ENCODE peak calls at places on chromosome 5, in four cellular contexts. One of them, this sample, is unnamed.
A peak's percentile ranks its signal among the peaks of the same experiment; 100 is the strongest.

GRCh38 chr5:74595143-74595915 is 45.2 kb downstream of the ENC1 start:
- DNase-seq in brain microvascular endothelial cell: peak; percentile 98
- DNase-seq in testis: peak; percentile 58
- DNase-seq in CD8-positive, alpha-beta memory T cell: no peak
- DNase-seq in this sample: no peak

GRCh38 chr5:43008369-43009158 is 31.6 kb downstream of the ANXA2R start:
- DNase-seq in brain microvascular endothelial cell: peak; percentile 93
- DNase-seq in testis: peak; percentile 85
- DNase-seq in CD8-positive, alpha-beta memory T cell: peak; percentile 95
- DNase-seq in this sample: peak; percentile 75

GRCh38 chr5:25255128-25255527 is 610.4 kb upstream of the CDH10 start:
- DNase-seq in brain microvascular endothelial cell: no peak
- DNase-seq in testis: no peak
- DNase-seq in CD8-positive, alpha-beta memory T cell: no peak
- DNase-seq in this sample: no peak

GRCh38 chr5:147731708-147732551 is 50.6 kb downstream of the JAKMIP2 start:
- DNase-seq in brain microvascular endothelial cell: no peak
- DNase-seq in testis: no peak
- DNase-seq in CD8-positive, alpha-beta memory T cell: no peak
- DNase-seq in this sample: no peak

GRCh38 chr5:77224672-77225355 is 14.3 kb downstream of the PDE8B start:
- DNase-seq in brain microvascular endothelial cell: peak; percentile 68
- DNase-seq in testis: no peak
- DNase-seq in CD8-positive, alpha-beta memory T cell: no peak
- DNase-seq in this sample: no peak

GRCh38 chr5:106311230-106311629 is 1359.5 kb downstream of the EFNA5 start:
- DNase-seq in brain microvascular endothelial cell: peak; percentile 36
- DNase-seq in testis: no peak
- DNase-seq in CD8-positive, alpha-beta memory T cell: no peak
- DNase-seq in this sample: no peak

GRCh38 chr5:69414885-69415583 is at the start of gene MARVELD2:
- DNase-seq in brain microvascular endothelial cell: peak; percentile 19
- DNase-seq in testis: peak; percentile 65
- DNase-seq in CD8-positive, alpha-beta memory T cell: peak; percentile 60
- DNase-seq in this sample: peak; percentile 96

GRCh38 chr5:68419637-68420452 is 204.3 kb downstream of the PIK3R1 start:
- DNase-seq in brain microvascular endothelial cell: peak; percentile 45
- DNase-seq in testis: no peak
- DNase-seq in CD8-positive, alpha-beta memory T cell: no peak
- DNase-seq in this sample: no peak

GRCh38 chr5:86557920-86558319 is 59.8 kb upstream of the COX7C start:
- DNase-seq in brain microvascular endothelial cell: no peak
- DNase-seq in testis: no peak
- DNase-seq in CD8-positive, alpha-beta memory T cell: no peak
- DNase-seq in this sample: no peak

GRCh38 chr5:177511181-177511580 is 1.6 kb upstream of the DOK3 start:
- DNase-seq in brain microvascular endothelial cell: no peak
- DNase-seq in testis: no peak
- DNase-seq in CD8-positive, alpha-beta memory T cell: peak; percentile 41
- DNase-seq in this sample: no peak

GRCh38 chr5:170307575-170308465 is 10.2 kb upstream of the LCP2 start:
- DNase-seq in brain microvascular endothelial cell: peak; percentile 69
- DNase-seq in testis: peak; percentile 77
- DNase-seq in CD8-positive, alpha-beta memory T cell: no peak
- DNase-seq in this sample: no peak

GRCh38 chr5:158570502-158570901 is 529.2 kb downstream of the EBF1 start:
- DNase-seq in brain microvascular endothelial cell: peak; percentile 24
- DNase-seq in testis: no peak
- DNase-seq in CD8-positive, alpha-beta memory T cell: no peak
- DNase-seq in this sample: no peak

GRCh38 chr5:32760091-32760509 is 49.0 kb downstream of the NPR3 start:
- DNase-seq in brain microvascular endothelial cell: peak; percentile 79
- DNase-seq in testis: no peak
- DNase-seq in CD8-positive, alpha-beta memory T cell: no peak
- DNase-seq in this sample: no peak

GRCh38 chr5:15655683-15656082 is 155.7 kb downstream of the FBXL7 start:
- DNase-seq in brain microvascular endothelial cell: no peak
- DNase-seq in testis: no peak
- DNase-seq in CD8-positive, alpha-beta memory T cell: no peak
- DNase-seq in this sample: no peak

GRCh38 chr5:132473019-132473531 is 17.5 kb downstream of the IRF1 start:
- DNase-seq in brain microvascular endothelial cell: no peak
- DNase-seq in testis: no peak
- DNase-seq in CD8-positive, alpha-beta memory T cell: peak; percentile 96
- DNase-seq in this sample: peak; percentile 61

GRCh38 chr5:2651116-2651515 is 100.4 kb downstream of the IRX2 start:
- DNase-seq in brain microvascular endothelial cell: no peak
- DNase-seq in testis: no peak
- DNase-seq in CD8-positive, alpha-beta memory T cell: no peak
- DNase-seq in this sample: no peak

GRCh38 chr5:177967221-177967887 is 28.7 kb downstream of the PROP1 start:
- DNase-seq in brain microvascular endothelial cell: no peak
- DNase-seq in testis: no peak
- DNase-seq in CD8-positive, alpha-beta memory T cell: no peak
- DNase-seq in this sample: no peak

GRCh38 chr5:178208540-178209227 is 4.4 kb downstream of the HNRNPAB start:
- DNase-seq in brain microvascular endothelial cell: no peak
- DNase-seq in testis: no peak
- DNase-seq in CD8-positive, alpha-beta memory T cell: no peak
- DNase-seq in this sample: no peak

GRCh38 chr5:154857091-154857533 is 1.3 kb upstream of the CNOT8 start:
- DNase-seq in brain microvascular endothelial cell: no peak
- DNase-seq in testis: peak; percentile 88
- DNase-seq in CD8-positive, alpha-beta memory T cell: no peak
- DNase-seq in this sample: no peak

GRCh38 chr5:179051784-179052183 is 8.4 kb upstream of the ZNF354C start:
- DNase-seq in brain microvascular endothelial cell: no peak
- DNase-seq in testis: no peak
- DNase-seq in CD8-positive, alpha-beta memory T cell: no peak
- DNase-seq in this sample: peak; percentile 48

GRCh38 chr5:176870110-176870591 is 29.0 kb downstream of the HK3 start:
- DNase-seq in brain microvascular endothelial cell: peak; percentile 43
- DNase-seq in testis: no peak
- DNase-seq in CD8-positive, alpha-beta memory T cell: no peak
- DNase-seq in this sample: peak; percentile 41

GRCh38 chr5:88930336-88930735 is 47.4 kb upstream of the MEF2C start:
- DNase-seq in brain microvascular endothelial cell: no peak
- DNase-seq in testis: no peak
- DNase-seq in CD8-positive, alpha-beta memory T cell: no peak
- DNase-seq in this sample: no peak

GRCh38 chr5:87258507-87258906 is 9.2 kb upstream of the RASA1 start:
- DNase-seq in brain microvascular endothelial cell: no peak
- DNase-seq in testis: no peak
- DNase-seq in CD8-positive, alpha-beta memory T cell: no peak
- DNase-seq in this sample: no peak

GRCh38 chr5:73768-74502 is 18.0 kb upstream of the PLEKHG4B start:
- DNase-seq in brain microvascular endothelial cell: no peak
- DNase-seq in testis: no peak
- DNase-seq in CD8-positive, alpha-beta memory T cell: no peak
- DNase-seq in this sample: no peak

GRCh38 chr5:127564002-127564769 is 46.7 kb downstream of the PRRC1 start:
- DNase-seq in brain microvascular endothelial cell: peak; percentile 56
- DNase-seq in testis: peak; percentile 77
- DNase-seq in CD8-positive, alpha-beta memory T cell: peak; percentile 54
- DNase-seq in this sample: peak; percentile 31

GRCh38 chr5:89967806-89968444 is 441.6 kb downstream of the CETN3 start:
- DNase-seq in brain microvascular endothelial cell: peak; percentile 17
- DNase-seq in testis: no peak
- DNase-seq in CD8-positive, alpha-beta memory T cell: no peak
- DNase-seq in this sample: no peak

GRCh38 chr5:7874639-7875038 is 5.7 kb downstream of the MTRR start:
- DNase-seq in brain microvascular endothelial cell: no peak
- DNase-seq in testis: no peak
- DNase-seq in CD8-positive, alpha-beta memory T cell: no peak
- DNase-seq in this sample: no peak
- H3K36me3 ChIP-seq in brain microvascular endothelial cell: peaks cover 15% of the 10 kb centered on the region
- H3K36me3 ChIP-seq in testis: no peaks in the 10 kb centered on the region
- H3K36me3 ChIP-seq in CD8-positive, alpha-beta memory T cell: peaks cover 36% of the 10 kb centered on the region
- H3K36me3 ChIP-seq in this sample: peaks cover 24% of the 10 kb centered on the region

GRCh38 chr5:80559244-80559643 is 10.8 kb downstream of the ANKRD34B start:
- DNase-seq in brain microvascular endothelial cell: no peak
- DNase-seq in testis: no peak
- DNase-seq in CD8-positive, alpha-beta memory T cell: no peak
- DNase-seq in this sample: no peak
- H3K27me3 ChIP-seq in brain microvascular endothelial cell: peaks cover 5% of the 10 kb centered on the region
- H3K27me3 ChIP-seq in testis: no peaks in the 10 kb centered on the region
- H3K27me3 ChIP-seq in CD8-positive, alpha-beta memory T cell: peaks cover 9% of the 10 kb centered on the region
- H3K27me3 ChIP-seq in this sample: no peaks in the 10 kb centered on the region

DNA sequence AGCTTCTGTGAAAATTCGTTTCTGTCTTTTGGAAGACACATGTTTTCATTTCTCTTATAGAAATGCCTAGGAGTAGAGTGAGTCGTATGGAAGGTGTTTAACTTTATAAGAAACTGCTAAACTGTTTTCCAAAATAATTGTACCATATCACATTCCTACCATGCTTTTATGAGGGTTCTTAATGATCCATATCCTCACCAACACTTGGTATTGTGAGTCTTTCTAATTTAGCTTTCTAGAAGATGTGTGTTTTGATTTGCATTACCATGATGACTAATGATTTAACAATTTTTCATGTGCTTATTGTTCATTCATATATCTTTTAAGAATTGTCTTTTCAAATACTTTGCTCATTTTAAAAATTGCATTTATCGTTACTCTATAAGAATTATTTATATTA is 223.6 kb downstream of the COMMD10 start:
- DNase-seq in brain microvascular endothelial cell: no peak
- DNase-seq in testis: no peak
- DNase-seq in CD8-positive, alpha-beta memory T cell: no peak
- DNase-seq in this sample: no peak
- H3K36me3 ChIP-seq in brain microvascular endothelial cell: no peaks in the 10 kb centered on the region
- H3K36me3 ChIP-seq in testis: no peaks in the 10 kb centered on the region
- H3K36me3 ChIP-seq in CD8-positive, alpha-beta memory T cell: peaks cover 6% of the 10 kb centered on the region
- H3K36me3 ChIP-seq in this sample: peaks cover 13% of the 10 kb centered on the region

GRCh38 chr5:55241756-55242155 is 8.3 kb upstream of the CCNO start:
- DNase-seq in brain microvascular endothelial cell: no peak
- DNase-seq in testis: no peak
- DNase-seq in CD8-positive, alpha-beta memory T cell: no peak
- DNase-seq in this sample: no peak

GRCh38 chr5:55232985-55233928 is at the start of gene CCNO:
- DNase-seq in brain microvascular endothelial cell: peak; percentile 44
- DNase-seq in testis: peak; percentile 80
- DNase-seq in CD8-positive, alpha-beta memory T cell: peak; percentile 69
- DNase-seq in this sample: peak; percentile 72

GRCh38 chr5:55234171-55234700 is 828 bp upstream of the CCNO start:
- DNase-seq in brain microvascular endothelial cell: peak; percentile 6
- DNase-seq in testis: peak; percentile 30
- DNase-seq in CD8-positive, alpha-beta memory T cell: no peak
- DNase-seq in this sample: no peak

GRCh38 chr5:55232194-55232984 is 1.0 kb downstream of the CCNO start:
- DNase-seq in brain microvascular endothelial cell: no peak
- DNase-seq in testis: peak; percentile 37
- DNase-seq in CD8-positive, alpha-beta memory T cell: no peak
- DNase-seq in this sample: peak; percentile 71

DNA sequence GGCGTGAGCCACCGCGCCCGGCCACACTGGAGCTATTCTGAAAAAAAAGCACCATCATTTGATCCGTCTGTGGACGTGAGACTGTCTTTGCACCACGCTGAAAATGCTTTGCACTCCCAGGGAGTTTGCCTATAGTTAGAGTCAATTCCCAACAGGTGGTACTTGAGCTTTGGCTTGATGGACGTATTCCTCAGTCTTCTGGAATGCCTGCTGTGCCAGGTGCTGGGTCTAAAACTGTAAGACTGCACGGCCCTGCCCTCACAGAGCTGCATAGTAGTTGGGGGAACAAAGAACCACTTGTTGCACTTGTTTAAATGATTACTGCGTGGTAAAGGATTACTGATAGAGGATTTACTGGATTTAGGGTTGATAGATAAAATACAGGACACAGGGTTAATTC is 3.4 kb upstream of the CCNO start:
- DNase-seq in brain microvascular endothelial cell: no peak
- DNase-seq in testis: no peak
- DNase-seq in CD8-positive, alpha-beta memory T cell: no peak
- DNase-seq in this sample: peak; percentile 32
- H3K27me3 ChIP-seq in brain microvascular endothelial cell: peaks cover 18% of the 10 kb centered on the region
- H3K27me3 ChIP-seq in testis: no peaks in the 10 kb centered on the region
- H3K27me3 ChIP-seq in CD8-positive, alpha-beta memory T cell: peaks cover 31% of the 10 kb centered on the region
- H3K27me3 ChIP-seq in this sample: peaks cover 13% of the 10 kb centered on the region

DNA sequence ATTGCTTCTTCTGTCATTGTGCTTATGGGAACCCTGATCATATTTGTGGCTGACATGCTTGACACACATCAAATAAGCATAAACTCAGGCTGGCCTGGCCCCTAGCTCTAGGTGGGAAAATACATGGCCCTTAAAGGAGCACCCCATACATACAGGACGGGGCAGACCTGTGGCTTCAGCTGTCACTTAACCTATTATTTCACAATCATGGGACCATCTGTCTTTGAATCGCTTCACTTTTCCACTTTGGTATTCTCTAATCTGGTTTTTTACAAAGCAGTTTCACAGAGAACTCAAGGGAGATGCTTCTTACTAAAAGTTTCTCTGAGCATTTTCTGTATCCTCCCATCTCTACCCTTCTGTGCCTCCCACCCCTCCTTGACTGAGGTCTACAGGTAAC is 34.6 kb upstream of the LRRTM2 start:
- DNase-seq in brain microvascular endothelial cell: no peak
- DNase-seq in testis: no peak
- DNase-seq in CD8-positive, alpha-beta memory T cell: no peak
- DNase-seq in this sample: no peak
- H3K36me3 ChIP-seq in brain microvascular endothelial cell: peaks cover 27% of the 10 kb centered on the region
- H3K36me3 ChIP-seq in testis: no peaks in the 10 kb centered on the region
- H3K36me3 ChIP-seq in CD8-positive, alpha-beta memory T cell: no peaks in the 10 kb centered on the region
- H3K36me3 ChIP-seq in this sample: no peaks in the 10 kb centered on the region

GRCh38 chr5:145161384-145161783 is 673.8 kb downstream of the PRELID2 start:
- DNase-seq in brain microvascular endothelial cell: no peak
- DNase-seq in testis: no peak
- DNase-seq in CD8-positive, alpha-beta memory T cell: no peak
- DNase-seq in this sample: no peak

GRCh38 chr5:145162641-145163040 is 672.5 kb downstream of the PRELID2 start:
- DNase-seq in brain microvascular endothelial cell: no peak
- DNase-seq in testis: no peak
- DNase-seq in CD8-positive, alpha-beta memory T cell: no peak
- DNase-seq in this sample: no peak

GRCh38 chr5:145157841-145158240 is 677.3 kb downstream of the PRELID2 start:
- DNase-seq in brain microvascular endothelial cell: peak; percentile 1
- DNase-seq in testis: no peak
- DNase-seq in CD8-positive, alpha-beta memory T cell: no peak
- DNase-seq in this sample: no peak

GRCh38 chr5:145160679-145161078 is 674.5 kb downstream of the PRELID2 start:
- DNase-seq in brain microvascular endothelial cell: no peak
- DNase-seq in testis: no peak
- DNase-seq in CD8-positive, alpha-beta memory T cell: no peak
- DNase-seq in this sample: no peak

DNA sequence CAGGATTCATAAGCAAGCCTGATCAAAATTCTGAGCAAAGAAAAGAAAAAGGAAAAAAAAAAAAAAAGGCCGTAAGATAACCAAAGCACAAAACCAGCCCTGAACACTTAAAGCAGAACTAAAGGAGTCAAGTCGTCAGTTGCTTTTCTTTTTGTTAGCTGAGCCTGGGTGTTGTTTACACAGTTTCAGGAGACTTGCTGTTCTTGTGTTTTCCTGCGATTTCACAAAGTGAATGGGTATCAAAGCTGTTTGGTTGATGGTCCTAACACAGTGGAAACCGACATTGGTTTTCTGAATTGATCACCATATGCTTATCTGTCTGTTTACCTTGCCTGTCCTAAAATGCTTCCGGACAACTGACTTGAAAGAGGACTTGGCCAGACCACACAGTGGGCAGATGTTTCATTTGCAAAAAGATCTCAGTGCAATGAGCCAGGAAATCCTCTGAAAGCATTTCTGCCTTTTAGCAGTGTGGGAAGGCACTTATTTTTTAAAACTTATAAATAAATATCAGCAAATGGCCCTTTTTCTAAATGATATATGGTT is 676.4 kb downstream of the PRELID2 start:
- DNase-seq in brain microvascular endothelial cell: no peak
- DNase-seq in testis: no peak
- DNase-seq in CD8-positive, alpha-beta memory T cell: no peak
- DNase-seq in this sample: no peak
- H3K27me3 ChIP-seq in brain microvascular endothelial cell: no peaks in the 10 kb centered on the region
- H3K27me3 ChIP-seq in testis: no peaks in the 10 kb centered on the region
- H3K27me3 ChIP-seq in CD8-positive, alpha-beta memory T cell: no peaks in the 10 kb centered on the region
- H3K27me3 ChIP-seq in this sample: no peaks in the 10 kb centered on the region